ENCODE peak calls at places on chromosomes 12 and 14, in six cellular contexts. One of them, this sample, is unnamed.

GRCh38 chr12:8031872-8032241 is 659 bp upstream of the FOXJ2 start:
- DNase-seq in cardiac muscle cell: no peak
- DNase-seq in SJSA1: no peak
- DNase-seq in CD4-positive, alpha-beta memory T cell: no peak
- DNase-seq in IMR-90: no peak
- DNase-seq in thoracic aorta: no peak
- DNase-seq in this sample: no peak

GRCh38 chr14:32564591-32564990 is 235.5 kb downstream of the AKAP6 start:
- DNase-seq in CD4-positive, alpha-beta memory T cell: no peak
- DNase-seq in thoracic aorta: no peak
- DNase-seq in SJSA1: no peak
- DNase-seq in IMR-90: peak; percentile 8
- DNase-seq in cardiac muscle cell: peak; percentile 59
- DNase-seq in this sample: peak; percentile 21

GRCh38 chr12:53077030-53077429 is 2.2 kb downstream of the SPRYD3 start:
- DNase-seq in thoracic aorta: no peak
- DNase-seq in SJSA1: no peak
- DNase-seq in CD4-positive, alpha-beta memory T cell: no peak
- DNase-seq in cardiac muscle cell: no peak
- DNase-seq in IMR-90: no peak
- DNase-seq in this sample: no peak

GRCh38 chr12:56721721-56722120 is 3.4 kb downstream of the NACA start:
- DNase-seq in CD4-positive, alpha-beta memory T cell: no peak
- DNase-seq in thoracic aorta: no peak
- DNase-seq in cardiac muscle cell: no peak
- DNase-seq in IMR-90: no peak
- DNase-seq in SJSA1: no peak
- DNase-seq in this sample: no peak

GRCh38 chr14:104086661-104087461 is 1.4 kb downstream of the ASPG start:
- DNase-seq in CD4-positive, alpha-beta memory T cell: no peak
- DNase-seq in SJSA1: no peak
- DNase-seq in thoracic aorta: no peak
- DNase-seq in cardiac muscle cell: no peak
- DNase-seq in IMR-90: no peak
- DNase-seq in this sample: no peak

GRCh38 chr12:8844665-8845064 is 22.2 kb downstream of the A2ML1 start:
- DNase-seq in CD4-positive, alpha-beta memory T cell: no peak
- DNase-seq in cardiac muscle cell: peak; percentile 56
- DNase-seq in thoracic aorta: no peak
- DNase-seq in SJSA1: no peak
- DNase-seq in IMR-90: peak; percentile 16
- DNase-seq in this sample: peak; percentile 18

GRCh38 chr12:77384941-77385340 is 319.6 kb upstream of the E2F7 start:
- DNase-seq in SJSA1: no peak
- DNase-seq in cardiac muscle cell: no peak
- DNase-seq in IMR-90: no peak
- DNase-seq in CD4-positive, alpha-beta memory T cell: no peak
- DNase-seq in thoracic aorta: no peak
- DNase-seq in this sample: no peak

GRCh38 chr12:21346542-21347205 is 12.0 kb upstream of the SLCO1A2 start:
- DNase-seq in cardiac muscle cell: no peak
- DNase-seq in IMR-90: no peak
- DNase-seq in SJSA1: no peak
- DNase-seq in thoracic aorta: no peak
- DNase-seq in CD4-positive, alpha-beta memory T cell: no peak
- DNase-seq in this sample: no peak

GRCh38 chr12:95605875-95606274 is 54.6 kb upstream of the USP44 start:
- DNase-seq in thoracic aorta: peak; percentile 15
- DNase-seq in SJSA1: peak; percentile 58
- DNase-seq in cardiac muscle cell: no peak
- DNase-seq in CD4-positive, alpha-beta memory T cell: no peak
- DNase-seq in IMR-90: no peak
- DNase-seq in this sample: peak; percentile 77

GRCh38 chr12:6688543-6688999 is 604 bp downstream of the ZNF384 start:
- DNase-seq in SJSA1: no peak
- DNase-seq in thoracic aorta: no peak
- DNase-seq in IMR-90: peak; percentile 13
- DNase-seq in CD4-positive, alpha-beta memory T cell: no peak
- DNase-seq in cardiac muscle cell: no peak
- DNase-seq in this sample: no peak

GRCh38 chr12:50603817-50604639 is 99.2 kb downstream of the DIP2B start:
- DNase-seq in CD4-positive, alpha-beta memory T cell: no peak
- DNase-seq in cardiac muscle cell: peak; percentile 96
- DNase-seq in IMR-90: peak; percentile 69
- DNase-seq in thoracic aorta: no peak
- DNase-seq in SJSA1: no peak
- DNase-seq in this sample: peak; percentile 99

GRCh38 chr14:20652996-20653975 is 11.8 kb upstream of the OR6S1 start:
- DNase-seq in SJSA1: peak; percentile 55
- DNase-seq in thoracic aorta: no peak
- DNase-seq in IMR-90: peak; percentile 67
- DNase-seq in cardiac muscle cell: peak; percentile 58
- DNase-seq in CD4-positive, alpha-beta memory T cell: peak; percentile 33
- DNase-seq in this sample: peak; percentile 71

GRCh38 chr12:103688659-103689058 is 101.6 kb downstream of the STAB2 start:
- DNase-seq in CD4-positive, alpha-beta memory T cell: no peak
- DNase-seq in cardiac muscle cell: peak; percentile 11
- DNase-seq in IMR-90: no peak
- DNase-seq in thoracic aorta: no peak
- DNase-seq in SJSA1: no peak
- DNase-seq in this sample: no peak

GRCh38 chr12:45182511-45182910 is 33.4 kb upstream of the ANO6 start:
- DNase-seq in IMR-90: no peak
- DNase-seq in thoracic aorta: no peak
- DNase-seq in cardiac muscle cell: no peak
- DNase-seq in CD4-positive, alpha-beta memory T cell: no peak
- DNase-seq in SJSA1: no peak
- DNase-seq in this sample: no peak

GRCh38 chr12:89977356-89978185 is 268.9 kb upstream of the ATP2B1 start:
- DNase-seq in cardiac muscle cell: no peak
- DNase-seq in thoracic aorta: no peak
- DNase-seq in SJSA1: no peak
- DNase-seq in CD4-positive, alpha-beta memory T cell: no peak
- DNase-seq in IMR-90: peak; percentile 52
- DNase-seq in this sample: no peak

GRCh38 chr12:43599066-43599465 is 47.1 kb upstream of the ADAMTS20 start:
- DNase-seq in SJSA1: no peak
- DNase-seq in thoracic aorta: no peak
- DNase-seq in CD4-positive, alpha-beta memory T cell: no peak
- DNase-seq in cardiac muscle cell: no peak
- DNase-seq in IMR-90: no peak
- DNase-seq in this sample: no peak

GRCh38 chr12:79597910-79598309 is 92.9 kb downstream of the PAWR start:
- DNase-seq in IMR-90: peak; percentile 15
- DNase-seq in thoracic aorta: no peak
- DNase-seq in CD4-positive, alpha-beta memory T cell: no peak
- DNase-seq in SJSA1: no peak
- DNase-seq in cardiac muscle cell: no peak
- DNase-seq in this sample: no peak

GRCh38 chr14:105525861-105526780 is at the start of gene TMEM121:
- DNase-seq in SJSA1: no peak
- DNase-seq in CD4-positive, alpha-beta memory T cell: peak; percentile 28
- DNase-seq in cardiac muscle cell: no peak
- DNase-seq in thoracic aorta: no peak
- DNase-seq in IMR-90: no peak
- DNase-seq in this sample: no peak

GRCh38 chr12:132161046-132161781 is 17.0 kb downstream of the NOC4L start:
- DNase-seq in thoracic aorta: no peak
- DNase-seq in cardiac muscle cell: peak; percentile 68
- DNase-seq in CD4-positive, alpha-beta memory T cell: no peak
- DNase-seq in SJSA1: no peak
- DNase-seq in IMR-90: peak; percentile 10
- DNase-seq in this sample: peak; percentile 18

DNA sequence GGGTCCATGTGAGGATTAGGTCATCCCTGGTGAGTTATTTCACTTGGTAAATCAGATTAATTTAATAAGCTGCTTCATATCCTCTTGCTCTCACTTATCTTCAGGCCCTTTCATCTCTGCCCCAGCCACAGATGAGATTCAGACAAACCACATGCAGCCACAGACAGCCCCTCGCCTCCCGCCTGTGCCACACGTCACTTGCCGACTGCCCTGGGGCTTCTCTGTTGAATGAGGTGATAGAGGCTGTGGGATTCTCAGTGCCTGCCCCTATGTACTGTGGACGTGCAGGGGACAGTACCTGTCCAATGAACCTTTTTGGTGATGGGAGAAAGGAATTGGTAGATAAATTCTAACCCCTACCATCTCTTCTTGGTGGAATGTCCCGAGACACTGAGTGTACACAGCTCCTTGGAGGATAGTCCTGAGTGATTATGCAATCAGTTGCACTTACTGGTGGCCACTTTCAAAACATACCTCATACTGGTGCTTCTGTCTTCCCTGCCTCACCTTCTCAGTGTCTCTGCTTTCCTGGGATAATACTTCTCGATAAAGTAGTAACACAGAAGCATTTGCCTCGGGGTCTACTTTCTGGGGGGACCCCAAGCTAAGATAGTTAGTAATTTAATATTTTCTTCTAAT is 248.7 kb downstream of the TTC6 start:
- DNase-seq in SJSA1: no peak
- DNase-seq in cardiac muscle cell: no peak
- DNase-seq in thoracic aorta: no peak
- DNase-seq in IMR-90: no peak
- DNase-seq in CD4-positive, alpha-beta memory T cell: no peak
- DNase-seq in this sample: no peak
- H3K4me3 ChIP-seq in SJSA1: no peak overlapping the region
- H3K4me3 ChIP-seq in cardiac muscle cell: no peak overlapping the region
- H3K4me3 ChIP-seq in thoracic aorta: no peak overlapping the region
- H3K4me3 ChIP-seq in IMR-90: no peak overlapping the region
- H3K4me3 ChIP-seq in CD4-positive, alpha-beta memory T cell: no peak overlapping the region
- H3K4me3 ChIP-seq in this sample: no peak overlapping the region

DNA sequence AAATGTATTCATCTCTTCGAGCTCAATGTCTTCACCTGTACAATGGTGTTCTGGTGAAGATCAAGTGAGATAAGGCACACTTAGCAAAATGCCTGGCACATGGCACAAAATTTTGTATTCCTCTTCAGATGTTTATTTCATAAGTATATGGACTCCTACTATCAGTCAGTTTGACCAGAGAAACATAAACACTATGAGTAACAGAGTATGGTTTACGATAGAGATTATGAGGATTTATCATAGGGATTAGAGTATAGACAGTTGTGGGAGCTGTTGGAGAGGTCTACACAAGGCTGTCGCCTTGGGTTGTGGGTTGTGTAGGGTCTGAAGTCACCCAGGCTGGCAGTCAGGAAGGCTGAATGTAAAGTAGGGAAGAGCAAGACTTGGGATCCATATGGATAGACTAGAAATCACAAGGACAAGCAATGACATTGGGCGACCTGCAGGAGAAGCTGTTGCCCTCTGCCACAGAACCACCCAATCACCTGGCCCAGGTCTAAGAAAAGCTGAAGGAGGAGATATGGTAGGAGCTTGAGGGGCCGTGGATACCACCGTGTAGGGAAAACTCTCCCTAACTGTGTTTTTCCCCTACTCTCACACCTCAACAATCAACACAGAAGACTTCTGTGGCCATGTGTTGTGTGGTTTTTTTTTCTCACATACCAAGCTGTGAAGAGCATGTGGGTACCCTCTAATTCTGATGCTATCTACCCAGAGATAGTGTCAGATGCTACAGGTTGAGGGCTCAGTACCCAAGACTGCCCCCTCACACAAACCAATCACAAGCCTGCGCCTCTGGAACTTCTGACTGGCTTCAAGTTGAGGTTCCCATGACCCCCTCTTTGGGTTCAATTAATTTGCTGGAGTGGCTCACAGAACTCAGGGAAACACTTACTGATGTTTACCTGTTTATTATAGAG is 27.2 kb upstream of the RESF1 start:
- DNase-seq in cardiac muscle cell: no peak
- DNase-seq in CD4-positive, alpha-beta memory T cell: peak; percentile 16
- DNase-seq in IMR-90: no peak
- DNase-seq in SJSA1: no peak
- DNase-seq in thoracic aorta: no peak
- DNase-seq in this sample: no peak
- H3K4me3 ChIP-seq in cardiac muscle cell: no peak overlapping the region
- H3K4me3 ChIP-seq in CD4-positive, alpha-beta memory T cell: no peak overlapping the region
- H3K4me3 ChIP-seq in IMR-90: no peak overlapping the region
- H3K4me3 ChIP-seq in SJSA1: no peak overlapping the region
- H3K4me3 ChIP-seq in thoracic aorta: no peak overlapping the region
- H3K4me3 ChIP-seq in this sample: no peak overlapping the region

GRCh38 chr14:75989134-75989533 is 3.6 kb downstream of the IFT43 start:
- DNase-seq in cardiac muscle cell: peak; percentile 97
- DNase-seq in SJSA1: no peak
- DNase-seq in thoracic aorta: no peak
- DNase-seq in CD4-positive, alpha-beta memory T cell: no peak
- DNase-seq in IMR-90: peak; percentile 69
- DNase-seq in this sample: peak; percentile 97
- H3K4me3 ChIP-seq in cardiac muscle cell: no peak overlapping the region
- H3K4me3 ChIP-seq in SJSA1: no peak overlapping the region
- H3K4me3 ChIP-seq in thoracic aorta: peak overlapping the region; percentile 19
- H3K4me3 ChIP-seq in CD4-positive, alpha-beta memory T cell: no peak overlapping the region
- H3K4me3 ChIP-seq in IMR-90: no peak overlapping the region
- H3K4me3 ChIP-seq in this sample: no peak overlapping the region

GRCh38 chr14:64844993-64845536 is 34.6 kb downstream of the SPTB start:
- DNase-seq in cardiac muscle cell: no peak
- DNase-seq in CD4-positive, alpha-beta memory T cell: no peak
- DNase-seq in IMR-90: no peak
- DNase-seq in thoracic aorta: no peak
- DNase-seq in SJSA1: no peak
- DNase-seq in this sample: no peak

GRCh38 chr14:64845878-64846277 is 33.8 kb downstream of the SPTB start:
- DNase-seq in cardiac muscle cell: no peak
- DNase-seq in SJSA1: no peak
- DNase-seq in CD4-positive, alpha-beta memory T cell: no peak
- DNase-seq in thoracic aorta: no peak
- DNase-seq in IMR-90: peak; percentile 64
- DNase-seq in this sample: no peak

GRCh38 chr14:64844272-64844671 is 35.4 kb downstream of the SPTB start:
- DNase-seq in IMR-90: no peak
- DNase-seq in CD4-positive, alpha-beta memory T cell: no peak
- DNase-seq in cardiac muscle cell: no peak
- DNase-seq in SJSA1: no peak
- DNase-seq in thoracic aorta: no peak
- DNase-seq in this sample: no peak

GRCh38 chr14:64849940-64850339 is 29.8 kb downstream of the SPTB start:
- DNase-seq in CD4-positive, alpha-beta memory T cell: no peak
- DNase-seq in cardiac muscle cell: no peak
- DNase-seq in thoracic aorta: no peak
- DNase-seq in SJSA1: no peak
- DNase-seq in IMR-90: no peak
- DNase-seq in this sample: no peak

GRCh38 chr14:64848239-64848638 is 31.5 kb downstream of the SPTB start:
- DNase-seq in CD4-positive, alpha-beta memory T cell: no peak
- DNase-seq in IMR-90: no peak
- DNase-seq in SJSA1: no peak
- DNase-seq in cardiac muscle cell: no peak
- DNase-seq in thoracic aorta: no peak
- DNase-seq in this sample: no peak
- H3K4me3 ChIP-seq in CD4-positive, alpha-beta memory T cell: no peak overlapping the region
- H3K4me3 ChIP-seq in IMR-90: no peak overlapping the region
- H3K4me3 ChIP-seq in SJSA1: no peak overlapping the region
- H3K4me3 ChIP-seq in cardiac muscle cell: no peak overlapping the region
- H3K4me3 ChIP-seq in thoracic aorta: no peak overlapping the region
- H3K4me3 ChIP-seq in this sample: no peak overlapping the region